ENCODE peak calls at places on chromosomes 5 and 9, in six cellular contexts. M is A549, T is HepG2, I is GM12878, X is K562, A is upper lobe of left lung. K is an unnamed sample.

GRCh38 chr9:137809038-137809630 is 68.4 kb upstream of the CACNA1B start:
- ATAC-seq in X (no peak), A (no peak), M (no peak), T (no peak), I (peak), K (no peak)

GRCh38 chr9:3730527-3730926 is 204.7 kb upstream of the RFX3 start:
- ATAC-seq in X (no peak), M (no peak), I (peak), A (no peak), T (no peak), K (no peak)

GRCh38 chr5:131644822-131645221 is 9.8 kb upstream of the RAPGEF6 start:
- ATAC-seq in T (no peak), A (no peak), X (no peak), I (no peak), M (no peak), K (no peak)

GRCh38 chr5:9207820-9208418 is 338.0 kb downstream of the SEMA5A start:
- ATAC-seq in X (peak), A (no peak), M (peak), T (peak), I (peak), K (no peak)

GRCh38 chr5:2023196-2023595 is 140.5 kb upstream of the IRX4 start:
- ATAC-seq in T (no peak), A (no peak), I (no peak), X (no peak), M (no peak), K (no peak)

GRCh38 chr5:178214160-178214803 is 9.9 kb downstream of the HNRNPAB start:
- ATAC-seq in X (no peak), I (no peak), M (peak), A (no peak), T (peak), K (no peak)

GRCh38 chr5:10563132-10563939 is 534 bp upstream of the ANKRD33B start:
- ATAC-seq in A (peak), T (peak), X (peak), M (peak), I (peak), K (peak)

GRCh38 chr5:11700376-11700775 is 203.9 kb downstream of the CTNND2 start:
- ATAC-seq in T (no peak), X (no peak), M (no peak), I (no peak), A (no peak), K (no peak)

GRCh38 chr9:99859395-99859980 is 37.8 kb downstream of the NR4A3 start:
- ATAC-seq in A (no peak), I (no peak), T (no peak), M (no peak), X (no peak), K (no peak)

GRCh38 chr5:169832236-169832635 is 148.1 kb downstream of the INSYN2B start:
- ATAC-seq in I (no peak), T (no peak), A (peak), X (no peak), M (no peak), K (no peak)

GRCh38 chr5:114223866-114224265 is 138.0 kb upstream of the KCNN2 start:
- ATAC-seq in A (no peak), X (no peak), M (no peak), T (no peak), I (peak), K (no peak)

GRCh38 chr5:37717276-37717612 is 122.6 kb downstream of the GDNF start:
- ATAC-seq in A (no peak), T (peak), M (peak), X (no peak), I (no peak), K (no peak)

GRCh38 chr9:136978865-136979544 is 1.7 kb downstream of the PTGDS start:
- ATAC-seq in M (peak), X (peak), I (no peak), T (no peak), A (no peak), K (no peak)

GRCh38 chr9:99433095-99433494 is 211.0 kb downstream of the SEC61B start:
- ATAC-seq in T (no peak), I (peak), X (no peak), M (no peak), A (no peak), K (no peak)

GRCh38 chr5:38576442-38576841 is 20.0 kb upstream of the LIFR start:
- ATAC-seq in T (no peak), I (no peak), X (no peak), M (no peak), A (no peak), K (no peak)

GRCh38 chr5:160363122-160363521 is 7.3 kb downstream of the C1QTNF2 start:
- ATAC-seq in X (peak), T (no peak), I (no peak), M (no peak), A (no peak), K (no peak)

GRCh38 chr9:84435902-84436301 is 95.3 kb upstream of the SLC28A3 start:
- ATAC-seq in I (no peak), M (no peak), T (no peak), A (no peak), X (no peak), K (no peak)

GRCh38 chr9:28587052-28587451 is 1013.8 kb upstream of the C9orf72 start:
- ATAC-seq in T (no peak), X (no peak), A (no peak), M (no peak), I (no peak), K (no peak)

DNA sequence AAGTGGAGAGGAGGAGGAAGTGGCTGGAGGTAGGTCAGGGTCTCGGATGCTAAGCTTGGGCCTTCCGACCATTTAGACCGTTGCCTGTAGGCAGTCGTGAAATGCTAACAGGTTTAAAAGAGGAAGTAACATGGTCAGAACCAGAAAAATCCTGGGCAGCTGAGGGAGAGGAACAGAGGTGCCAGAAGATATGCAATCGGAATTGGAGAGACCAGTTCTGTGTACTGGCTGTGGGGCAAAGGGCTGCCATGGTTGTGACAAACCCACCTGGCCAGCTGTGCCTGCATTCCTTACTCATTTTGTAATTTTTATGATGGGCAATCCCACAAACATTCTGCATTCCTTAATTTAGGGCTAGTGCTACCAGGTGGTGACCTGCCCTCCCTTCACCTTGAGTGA is 37.3 kb downstream of the B4GALT1 start:
- ATAC-seq in A (peak), I (peak), T (no peak), X (no peak), M (no peak), K (no peak)
- H3K27ac ChIP-seq in A (peak), I (peak), T (no peak), X (no peak), M (peak), K (no peak)

GRCh38 chr5:65948115-65948772 is 21.9 kb downstream of the ERBIN start:
- ATAC-seq in M (no peak), T (no peak), I (no peak), A (no peak), X (peak), K (no peak)

GRCh38 chr5:65951330-65951729 is 25.0 kb downstream of the ERBIN start:
- ATAC-seq in X (no peak), I (no peak), M (no peak), T (no peak), A (no peak), K (no peak)

GRCh38 chr5:65954200-65954599 is 27.8 kb downstream of the ERBIN start:
- ATAC-seq in M (no peak), I (no peak), A (no peak), T (no peak), X (no peak), K (no peak)

GRCh38 chr5:65955746-65956145 is 29.4 kb downstream of the ERBIN start:
- ATAC-seq in M (peak), A (no peak), X (no peak), T (no peak), I (no peak), K (no peak)

GRCh38 chr5:65952259-65952658 is 25.9 kb downstream of the ERBIN start:
- ATAC-seq in A (no peak), M (no peak), T (no peak), X (no peak), I (no peak), K (no peak)
- TF ChIP-seq EP300 in A (no peak), M (no peak), T (no peak), X (no peak), I (no peak), K (no peak)

DNA sequence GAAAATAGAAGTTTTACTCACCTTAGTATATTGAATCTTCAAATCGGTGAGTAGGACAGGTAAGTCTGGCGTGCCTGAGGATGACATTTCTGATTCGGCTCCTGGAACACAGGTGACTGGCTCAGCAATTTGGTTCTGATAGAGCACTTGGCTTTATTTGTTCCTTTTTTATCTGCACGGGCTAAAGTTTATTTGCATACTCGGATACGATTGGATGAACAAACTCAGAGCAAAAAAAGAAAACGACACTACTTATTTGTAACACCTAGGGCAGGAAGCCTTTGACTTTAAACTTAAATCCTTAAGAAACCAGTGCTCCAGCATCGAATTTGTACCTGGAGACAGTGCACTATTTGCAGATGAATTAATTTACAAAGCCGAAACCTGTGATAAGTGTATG is at the start of gene ALDH1A1:
- ATAC-seq in A (peak), X (peak), I (no peak), M (peak), T (peak), K (peak)
- H3K27ac ChIP-seq in A (peak), X (peak), I (no peak), M (peak), T (peak), K (peak)

GRCh38 chr5:149780043-149780737 is 50.1 kb downstream of the PPARGC1B start:
- ATAC-seq in A (no peak), I (peak), T (no peak), X (no peak), M (no peak), K (no peak)

GRCh38 chr5:149779071-149779470 is 49.0 kb downstream of the PPARGC1B start:
- ATAC-seq in A (no peak), M (no peak), I (no peak), X (no peak), T (no peak), K (no peak)

GRCh38 chr5:149776376-149777305 is 46.5 kb downstream of the PPARGC1B start:
- ATAC-seq in I (peak), M (no peak), T (no peak), A (no peak), X (no peak), K (no peak)

GRCh38 chr5:149775785-149776184 is 45.7 kb downstream of the PPARGC1B start:
- ATAC-seq in I (peak), A (no peak), X (peak), M (peak), T (peak), K (no peak)

DNA sequence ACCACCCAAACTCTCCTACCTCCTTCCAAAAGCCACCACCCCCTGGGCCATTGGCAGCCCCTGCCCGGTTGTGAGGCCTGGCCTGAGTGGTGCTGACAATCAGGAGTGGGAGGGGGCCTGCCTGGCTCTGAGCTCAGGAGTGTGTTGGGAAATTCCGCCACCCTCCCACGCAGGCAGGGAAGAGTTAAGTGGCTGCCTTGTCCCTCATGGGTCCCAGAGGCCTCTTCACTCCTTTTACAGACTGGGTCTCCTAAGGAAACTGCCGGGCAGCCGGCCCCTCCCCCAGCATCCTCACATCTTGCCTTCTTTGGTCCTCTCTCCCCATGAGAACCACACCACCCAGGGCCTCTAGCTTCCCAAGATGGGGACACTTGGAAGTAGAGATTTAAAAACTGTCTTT is 47.3 kb downstream of the PPARGC1B start:
- ATAC-seq in X (no peak), T (no peak), M (no peak), A (no peak), I (peak), K (peak)
- TF ChIP-seq EP300 in X (no peak), T (no peak), M (no peak), A (no peak), I (no peak), K (no peak)

GRCh38 chr5:23367863-23368262 is 139.5 kb upstream of the PRDM9 start:
- ATAC-seq in A (no peak), M (no peak), I (peak), T (no peak), X (no peak), K (no peak)
- H3K27ac ChIP-seq in A (no peak), M (no peak), I (no peak), T (no peak), X (no peak), K (no peak)

DNA sequence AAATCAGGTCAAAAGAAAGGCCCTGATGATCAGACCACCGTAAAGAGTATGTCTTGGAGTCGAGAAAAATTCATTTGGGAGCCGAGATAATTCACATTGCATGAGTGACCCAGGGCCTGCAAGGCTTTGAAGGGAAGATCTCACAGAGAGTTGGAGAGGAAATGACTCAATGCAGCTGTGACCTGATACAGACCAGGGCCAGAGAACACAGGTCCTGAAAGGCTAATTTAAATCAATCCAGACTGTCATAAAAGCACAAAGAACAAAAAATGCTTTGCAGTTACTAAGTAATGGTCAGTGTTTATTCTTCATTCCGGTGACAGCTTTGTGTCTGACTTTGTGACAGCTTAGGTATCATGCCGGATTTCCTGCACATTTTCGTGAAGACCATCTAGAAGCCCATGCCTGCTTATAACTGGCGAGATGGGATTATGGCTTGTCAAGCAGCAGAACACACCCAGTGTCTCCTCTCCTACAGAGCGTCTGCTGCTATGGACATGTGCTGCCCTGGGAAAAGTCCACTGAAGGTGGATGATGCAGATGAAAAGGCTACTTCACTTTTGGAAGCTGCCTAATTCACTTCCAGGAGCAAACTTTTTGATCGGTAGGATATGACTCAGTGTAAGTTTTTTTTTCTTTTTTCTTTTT is 5.8 kb upstream of the ACTBL2 start:
- ATAC-seq in M (no peak), T (no peak), A (no peak), I (no peak), X (peak), K (peak)
- TF ChIP-seq EP300 in M (no peak), T (no peak), A (no peak), I (no peak), X (no peak), K (no peak)

DNA sequence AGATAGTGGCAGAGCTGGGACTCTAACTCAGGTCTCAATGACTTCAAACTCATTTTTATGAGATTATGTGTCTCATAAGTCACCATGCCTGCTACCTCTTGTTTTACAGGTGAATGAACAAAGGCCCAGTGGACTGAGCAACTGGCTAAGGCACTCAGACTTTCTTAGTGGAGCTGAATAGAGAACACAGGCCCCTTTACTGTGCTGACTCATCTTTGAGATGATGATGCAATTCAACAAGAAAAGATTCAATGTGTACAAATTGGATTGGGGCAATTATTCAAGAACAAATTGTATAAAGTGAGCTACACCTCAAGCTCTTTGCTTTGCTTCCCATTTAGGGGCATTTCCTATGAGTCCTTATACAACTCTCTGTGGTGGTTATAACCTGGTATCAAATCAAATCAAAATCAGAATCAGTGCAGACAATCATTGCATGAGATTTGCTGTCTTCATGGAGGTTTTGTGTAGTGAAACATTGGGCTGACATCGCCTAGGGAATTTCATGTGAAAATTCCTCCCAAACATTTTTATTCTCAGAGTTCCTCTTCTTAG is 84.3 kb upstream of the PPP2R2B start:
- ATAC-seq in M (no peak), T (no peak), I (no peak), X (peak), A (no peak), K (no peak)
- H3K27ac ChIP-seq in M (peak), T (no peak), I (no peak), X (no peak), A (no peak), K (no peak)

GRCh38 chr5:138753794-138754698 is 821 bp downstream of the CTNNA1 start:
- ATAC-seq in M (peak), I (peak), T (peak), A (peak), X (peak), K (peak)
- TF ChIP-seq EP300 in M (no peak), I (no peak), T (no peak), A (no peak), X (peak), K (no peak)

DNA sequence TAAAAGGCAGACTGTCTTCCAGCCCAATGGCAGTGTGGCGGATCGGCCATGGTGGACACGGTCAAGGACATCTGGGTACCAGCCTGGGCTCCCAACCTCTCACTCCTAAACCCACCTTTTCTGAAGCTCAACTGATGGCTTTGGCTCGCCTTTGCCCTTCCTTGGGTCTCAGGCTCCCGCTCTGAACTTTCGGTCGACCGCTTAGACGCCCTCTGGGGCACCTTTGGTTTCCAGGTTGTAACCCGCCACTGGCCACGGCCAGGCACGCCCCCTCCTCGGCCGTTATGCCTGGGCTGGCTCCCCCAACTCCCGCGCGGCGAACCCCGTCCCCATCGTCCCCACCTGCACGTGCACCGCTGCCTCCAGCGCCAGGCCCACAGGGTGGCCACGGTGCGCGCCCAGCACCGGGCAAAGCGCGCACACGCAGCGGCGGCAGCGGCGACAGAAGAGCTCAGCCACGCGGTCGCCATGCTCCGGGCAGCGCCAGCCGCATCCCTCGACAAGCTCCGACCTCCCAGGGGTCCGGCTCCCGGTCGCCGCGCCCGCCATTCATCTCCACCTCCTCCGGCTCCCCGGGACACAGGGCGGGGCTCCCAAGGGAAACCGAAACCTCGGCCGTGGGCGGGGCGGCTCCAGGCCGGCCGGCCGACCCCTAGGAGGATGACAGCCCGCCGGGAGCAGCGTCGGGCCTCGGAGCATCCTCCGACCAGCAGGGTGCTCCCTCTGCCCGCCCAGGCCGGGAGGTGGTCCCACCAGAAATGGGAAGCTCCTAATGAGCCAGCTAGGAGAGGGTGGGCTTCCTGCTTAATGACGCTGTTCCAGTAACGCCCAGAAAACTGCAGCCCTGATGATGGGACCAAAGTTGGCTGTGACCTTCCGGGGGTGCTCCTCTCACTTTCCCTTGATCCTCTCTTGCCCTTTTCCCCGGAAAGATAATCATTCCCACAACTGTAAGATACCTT is at the start of gene TRIM14:
- ATAC-seq in I (peak), M (peak), X (peak), T (peak), A (peak), K (peak)
- H3K27ac ChIP-seq in I (peak), M (peak), X (peak), T (peak), A (peak), K (peak)

DNA sequence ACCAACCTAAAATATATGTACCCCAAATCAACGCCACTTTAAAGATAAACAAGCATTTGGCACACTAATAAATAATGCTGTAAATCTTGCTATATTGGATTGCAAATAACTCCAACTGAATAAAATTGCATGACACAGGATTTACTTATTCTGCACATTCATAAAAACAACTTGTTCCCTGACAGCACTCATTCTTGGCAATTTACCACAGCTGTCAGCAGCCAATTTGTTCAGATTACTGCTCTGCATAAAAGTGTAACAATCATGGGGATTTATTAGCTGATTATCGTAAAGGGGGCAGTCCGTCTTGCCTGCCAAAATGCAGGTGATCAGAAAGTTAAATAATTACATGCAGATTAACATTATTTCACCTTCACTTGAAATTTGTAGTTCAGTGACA is 285.2 kb downstream of the SLF1 start:
- ATAC-seq in T (no peak), I (no peak), X (no peak), A (no peak), M (no peak), K (no peak)
- TF ChIP-seq EP300 in T (no peak), I (no peak), X (no peak), A (no peak), M (no peak), K (no peak)

K was measured in gastroesophageal sphincter.